ENCODE peak calls at places on chromosome 22, in four cellular contexts. B is GM04504, F is body of pancreas, P is thoracic aorta. T is an unnamed sample.

GRCh38 chr22:21896951-21897513 is 29.6 kb upstream of the MAPK1 start:
- DNase-seq in B (no peak), F (no peak), P (no peak), T (no peak)

GRCh38 chr22:38697055-38697980 is 3.4 kb downstream of the JOSD1 start:
- DNase-seq in F (peak), P (no peak), B (no peak), T (no peak)

GRCh38 chr22:22045576-22046335 is 63.2 kb upstream of the TOP3B start:
- DNase-seq in P (no peak), B (no peak), F (no peak), T (no peak)

GRCh38 chr22:26460202-26460601 is 23.4 kb downstream of the HPS4 start:
- DNase-seq in F (no peak), B (no peak), P (no peak), T (no peak)

GRCh38 chr22:44419429-44419828 is 78.6 kb downstream of the RTL6 start:
- DNase-seq in P (no peak), F (no peak), B (no peak), T (no peak)

GRCh38 chr22:44755956-44756361 is 3.6 kb downstream of the ARHGAP8 start:
- DNase-seq in F (peak), B (no peak), P (no peak), T (peak)

GRCh38 chr22:35480143-35480542 is 60.5 kb upstream of the RASD2 start:
- DNase-seq in F (peak), B (no peak), P (peak), T (no peak)

GRCh38 chr22:49650336-49651241 is 177.1 kb downstream of the BRD1 start:
- DNase-seq in F (no peak), P (no peak), B (no peak), T (no peak)

GRCh38 chr22:42296381-42296853 is 26.0 kb upstream of the TCF20 start:
- DNase-seq in F (peak), B (no peak), P (no peak), T (no peak)

GRCh38 chr22:19715286-19715939 is 1.1 kb downstream of the SEPTIN5 start:
- DNase-seq in F (no peak), P (no peak), B (no peak), T (no peak)

GRCh38 chr22:23192133-23192532 is 11.8 kb downstream of the BCR start:
- DNase-seq in B (no peak), P (no peak), F (peak), T (no peak)

GRCh38 chr22:43136255-43136654 is 6.9 kb downstream of the MCAT start:
- DNase-seq in F (peak), B (no peak), P (no peak), T (no peak)

GRCh38 chr22:30288414-30289125 is 735 bp downstream of the CASTOR1 start:
- DNase-seq in F (no peak), B (no peak), P (no peak), T (no peak)

GRCh38 chr22:25067851-25068421 is 115.4 kb downstream of the KIAA1671 start:
- DNase-seq in F (peak), P (peak), B (no peak), T (peak)